ENCODE peak calls at places on chromosomes 1 and 21, in four cellular contexts. One of them, this sample, is unnamed.

GRCh38 chr1:205273551-205273982 is 45.8 kb downstream of the TMCC2 start:
- DNase-seq in uterus: peak
- DNase-seq in right atrium auricular region: peak
- DNase-seq in tibial nerve: peak
- DNase-seq in this sample: peak

GRCh38 chr1:116336250-116336649 is 36.8 kb upstream of the ATP1A1 start:
- DNase-seq in tibial nerve: no peak
- DNase-seq in uterus: no peak
- DNase-seq in right atrium auricular region: no peak
- DNase-seq in this sample: no peak

GRCh38 chr1:204319462-204319861 is 40.3 kb downstream of the PLEKHA6 start:
- DNase-seq in tibial nerve: no peak
- DNase-seq in right atrium auricular region: no peak
- DNase-seq in uterus: peak
- DNase-seq in this sample: no peak

GRCh38 chr1:88549536-88549935 is 134.5 kb upstream of the PKN2 start:
- DNase-seq in uterus: no peak
- DNase-seq in tibial nerve: no peak
- DNase-seq in right atrium auricular region: no peak
- DNase-seq in this sample: no peak

GRCh38 chr1:14968251-14968812 is 185.2 kb upstream of the TMEM51 start:
- DNase-seq in tibial nerve: peak
- DNase-seq in right atrium auricular region: peak
- DNase-seq in uterus: peak
- DNase-seq in this sample: no peak

GRCh38 chr1:17460265-17460664 is 20.8 kb upstream of the RCC2 start:
- DNase-seq in tibial nerve: no peak
- DNase-seq in uterus: no peak
- DNase-seq in right atrium auricular region: no peak
- DNase-seq in this sample: no peak

GRCh38 chr1:231357831-231358354 is 19.8 kb downstream of the SPRTN start:
- DNase-seq in right atrium auricular region: peak
- DNase-seq in uterus: peak
- DNase-seq in tibial nerve: peak
- DNase-seq in this sample: no peak

GRCh38 chr1:154964359-154964758 is 2.8 kb upstream of the PYGO2 start:
- DNase-seq in tibial nerve: no peak
- DNase-seq in uterus: no peak
- DNase-seq in right atrium auricular region: no peak
- DNase-seq in this sample: no peak

GRCh38 chr1:178973671-178974091 is 52.0 kb upstream of the FAM20B start:
- DNase-seq in uterus: no peak
- DNase-seq in tibial nerve: no peak
- DNase-seq in right atrium auricular region: no peak
- DNase-seq in this sample: no peak

GRCh38 chr1:25135903-25136302 is 96.4 kb downstream of the SYF2 start:
- DNase-seq in right atrium auricular region: no peak
- DNase-seq in tibial nerve: no peak
- DNase-seq in uterus: no peak
- DNase-seq in this sample: no peak

GRCh38 chr1:18160290-18160942 is 52.8 kb downstream of the IGSF21 start:
- DNase-seq in uterus: no peak
- DNase-seq in tibial nerve: peak
- DNase-seq in right atrium auricular region: peak
- DNase-seq in this sample: no peak

GRCh38 chr1:238675241-238675640 is 711.1 kb upstream of the CHRM3 start:
- DNase-seq in tibial nerve: no peak
- DNase-seq in right atrium auricular region: no peak
- DNase-seq in uterus: no peak
- DNase-seq in this sample: no peak

GRCh38 chr1:169546087-169546995 is 39.9 kb downstream of the F5 start:
- DNase-seq in right atrium auricular region: no peak
- DNase-seq in uterus: peak
- DNase-seq in tibial nerve: peak
- DNase-seq in this sample: no peak

GRCh38 chr1:32538887-32539583 is at the start of gene ZBTB8A:
- DNase-seq in tibial nerve: peak
- DNase-seq in right atrium auricular region: peak
- DNase-seq in uterus: peak
- DNase-seq in this sample: no peak

GRCh38 chr1:32349211-32349708 is 13.0 kb downstream of the FAM229A start:
- DNase-seq in right atrium auricular region: no peak
- DNase-seq in tibial nerve: no peak
- DNase-seq in uterus: no peak
- DNase-seq in this sample: no peak

GRCh38 chr1:107877092-107877491 is 87.9 kb downstream of the VAV3 start:
- DNase-seq in uterus: no peak
- DNase-seq in tibial nerve: peak
- DNase-seq in right atrium auricular region: no peak
- DNase-seq in this sample: no peak

GRCh38 chr1:34296059-34296458 is 119.4 kb downstream of the C1orf94 start:
- DNase-seq in uterus: no peak
- DNase-seq in tibial nerve: no peak
- DNase-seq in right atrium auricular region: no peak
- DNase-seq in this sample: no peak

GRCh38 chr21:42037943-42038342 is 27.8 kb upstream of the ZBTB21 start:
- DNase-seq in tibial nerve: no peak
- DNase-seq in right atrium auricular region: no peak
- DNase-seq in uterus: no peak
- DNase-seq in this sample: no peak

GRCh38 chr1:53504901-53505300 is 45.7 kb downstream of the DMRTB1 start:
- DNase-seq in right atrium auricular region: no peak
- DNase-seq in uterus: no peak
- DNase-seq in tibial nerve: no peak
- DNase-seq in this sample: no peak

GRCh38 chr1:230832466-230832865 is 35.9 kb downstream of the C1orf198 start:
- DNase-seq in right atrium auricular region: peak
- DNase-seq in uterus: no peak
- DNase-seq in tibial nerve: no peak
- DNase-seq in this sample: no peak

GRCh38 chr1:3130268-3130667 is 61.3 kb downstream of the PRDM16 start:
- DNase-seq in right atrium auricular region: no peak
- DNase-seq in tibial nerve: no peak
- DNase-seq in uterus: no peak
- DNase-seq in this sample: no peak
- TF ChIP-seq CTCF in right atrium auricular region: no peak
- TF ChIP-seq CTCF in tibial nerve: peak
- TF ChIP-seq CTCF in uterus: no peak
- TF ChIP-seq CTCF in this sample: no peak

GRCh38 chr1:246261641-246262040 is 245.4 kb downstream of the SMYD3 start:
- DNase-seq in tibial nerve: no peak
- DNase-seq in uterus: no peak
- DNase-seq in right atrium auricular region: no peak
- DNase-seq in this sample: no peak
- TF ChIP-seq CTCF in tibial nerve: no peak
- TF ChIP-seq CTCF in uterus: no peak
- TF ChIP-seq CTCF in right atrium auricular region: no peak
- TF ChIP-seq CTCF in this sample: no peak

GRCh38 chr1:229164338-229164737 is 106.6 kb upstream of the RAB4A start:
- DNase-seq in uterus: no peak
- DNase-seq in tibial nerve: no peak
- DNase-seq in right atrium auricular region: no peak
- DNase-seq in this sample: no peak
- TF ChIP-seq CTCF in uterus: no peak
- TF ChIP-seq CTCF in tibial nerve: no peak
- TF ChIP-seq CTCF in right atrium auricular region: no peak
- TF ChIP-seq CTCF in this sample: no peak

GRCh38 chr1:180269848-180270766 is 40.0 kb downstream of the LHX4 start:
- DNase-seq in right atrium auricular region: peak
- DNase-seq in uterus: no peak
- DNase-seq in tibial nerve: peak
- DNase-seq in this sample: no peak
- TF ChIP-seq CTCF in right atrium auricular region: no peak
- TF ChIP-seq CTCF in uterus: no peak
- TF ChIP-seq CTCF in tibial nerve: no peak
- TF ChIP-seq CTCF in this sample: no peak

GRCh38 chr21:43718872-43719747 is at the start of gene PDXK:
- DNase-seq in right atrium auricular region: peak
- DNase-seq in uterus: peak
- DNase-seq in tibial nerve: peak
- DNase-seq in this sample: peak
- TF ChIP-seq CTCF in right atrium auricular region: no peak
- TF ChIP-seq CTCF in uterus: peak
- TF ChIP-seq CTCF in tibial nerve: no peak
- TF ChIP-seq CTCF in this sample: no peak

GRCh38 chr21:44742418-44743153 is 31.2 kb upstream of the TSPEAR start:
- DNase-seq in right atrium auricular region: no peak
- DNase-seq in uterus: no peak
- DNase-seq in tibial nerve: no peak
- DNase-seq in this sample: no peak
- TF ChIP-seq CTCF in right atrium auricular region: no peak
- TF ChIP-seq CTCF in uterus: peak
- TF ChIP-seq CTCF in tibial nerve: no peak
- TF ChIP-seq CTCF in this sample: no peak

GRCh38 chr1:49630156-49630555 is 393.6 kb downstream of the AGBL4 start:
- DNase-seq in tibial nerve: no peak
- DNase-seq in uterus: no peak
- DNase-seq in right atrium auricular region: no peak
- DNase-seq in this sample: no peak
- TF ChIP-seq CTCF in tibial nerve: no peak
- TF ChIP-seq CTCF in uterus: no peak
- TF ChIP-seq CTCF in right atrium auricular region: no peak
- TF ChIP-seq CTCF in this sample: no peak

GRCh38 chr1:99737016-99737415 is 29.4 kb downstream of the FRRS1 start:
- DNase-seq in right atrium auricular region: no peak
- DNase-seq in uterus: peak
- DNase-seq in tibial nerve: peak
- DNase-seq in this sample: no peak
- TF ChIP-seq CTCF in right atrium auricular region: peak
- TF ChIP-seq CTCF in uterus: peak
- TF ChIP-seq CTCF in tibial nerve: peak
- TF ChIP-seq CTCF in this sample: no peak

GRCh38 chr1:9425859-9426258 is 113.4 kb upstream of the SLC25A33 start:
- DNase-seq in tibial nerve: no peak
- DNase-seq in right atrium auricular region: no peak
- DNase-seq in uterus: no peak
- DNase-seq in this sample: no peak

GRCh38 chr1:9429369-9429766 is 109.9 kb upstream of the SLC25A33 start:
- DNase-seq in tibial nerve: no peak
- DNase-seq in uterus: peak
- DNase-seq in right atrium auricular region: no peak
- DNase-seq in this sample: no peak

GRCh38 chr1:9426291-9426711 is 113.0 kb upstream of the SLC25A33 start:
- DNase-seq in tibial nerve: no peak
- DNase-seq in uterus: no peak
- DNase-seq in right atrium auricular region: no peak
- DNase-seq in this sample: no peak

GRCh38 chr1:9427388-9427787 is 111.9 kb upstream of the SLC25A33 start:
- DNase-seq in uterus: no peak
- DNase-seq in right atrium auricular region: no peak
- DNase-seq in tibial nerve: no peak
- DNase-seq in this sample: no peak

DNA sequence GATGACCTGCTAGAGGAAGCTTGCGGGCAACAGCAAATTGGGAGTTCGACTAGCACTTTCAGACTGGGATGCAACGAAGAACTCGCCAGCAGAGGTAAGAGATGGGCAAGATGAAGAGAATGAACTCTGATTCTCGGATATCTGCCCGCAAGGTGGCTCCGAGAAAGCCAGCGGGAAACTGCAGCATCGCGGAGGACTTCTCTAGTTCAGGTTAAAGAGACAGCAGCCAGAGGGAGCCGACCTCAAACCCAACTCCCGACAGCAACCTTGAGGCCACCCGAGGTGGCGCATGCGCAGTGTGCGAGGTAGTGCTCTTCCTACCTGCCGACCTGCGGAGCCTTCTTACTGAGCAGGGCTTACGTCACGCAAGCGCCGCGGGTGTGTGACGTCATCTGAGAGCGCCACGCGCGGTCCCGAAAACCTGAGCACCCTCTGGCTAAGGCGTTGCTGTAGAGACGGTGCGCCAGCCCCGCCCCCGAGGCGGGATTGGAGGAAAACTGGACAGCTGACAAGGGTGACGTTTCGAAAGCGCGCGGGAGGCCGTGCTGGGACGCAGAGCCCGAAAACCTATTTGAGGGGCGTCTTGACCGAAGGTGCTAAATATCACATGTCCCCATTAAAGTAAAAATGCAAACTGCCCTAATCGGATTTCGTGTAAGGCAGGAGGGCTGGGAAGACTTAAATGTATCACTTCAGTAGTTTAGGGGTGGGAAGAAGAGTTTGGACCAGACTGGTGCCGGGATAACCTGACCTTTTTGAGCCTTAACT is 110.5 kb upstream of the SLC25A33 start:
- DNase-seq in tibial nerve: peak
- DNase-seq in right atrium auricular region: peak
- DNase-seq in uterus: peak
- DNase-seq in this sample: peak
- TF ChIP-seq CTCF in tibial nerve: no peak
- TF ChIP-seq CTCF in right atrium auricular region: no peak
- TF ChIP-seq CTCF in uterus: peak
- TF ChIP-seq CTCF in this sample: no peak

DNA sequence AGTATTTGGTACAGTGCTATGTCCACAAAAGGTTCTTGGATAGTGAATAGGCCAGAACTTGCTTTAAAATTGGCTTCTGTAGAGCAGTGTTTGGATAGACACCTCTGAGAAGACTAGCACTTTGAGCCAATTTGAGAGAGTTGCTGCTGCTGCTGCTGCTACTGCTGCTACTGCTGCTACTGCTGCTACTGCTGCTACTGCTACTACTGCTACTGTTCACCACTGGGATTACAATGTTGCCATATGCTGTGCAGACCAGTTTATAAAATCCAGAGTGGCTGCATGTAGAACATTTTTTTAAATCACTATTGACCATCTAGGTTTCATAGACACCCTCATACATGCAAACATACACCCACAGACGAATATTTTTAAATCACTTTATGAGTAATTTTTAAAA is 15.3 kb downstream of the GORAB start:
- DNase-seq in right atrium auricular region: no peak
- DNase-seq in tibial nerve: no peak
- DNase-seq in uterus: no peak
- DNase-seq in this sample: no peak
- TF ChIP-seq CTCF in right atrium auricular region: no peak
- TF ChIP-seq CTCF in tibial nerve: no peak
- TF ChIP-seq CTCF in uterus: no peak
- TF ChIP-seq CTCF in this sample: no peak

This sample was measured in omental fat pad.